ENCODE peak calls at places on chromosome 3, in eight cellular contexts. U is suprapubic skin, K is transverse colon, Y is HL-60, Z is endothelial cell of umbilical vein, T is esophagus muscularis mucosa, R is SK-N-SH, E is GM23338. I is an unnamed sample.

GRCh38 chr3:65819896-65820295 is 218.8 kb downstream of the MAGI1 start:
- DNase-seq in U (no peak), K (no peak), Y (no peak), Z (no peak), T (no peak), R (no peak), E (no peak), I (no peak)

GRCh38 chr3:48215466-48215865 is 7.8 kb upstream of the CAMP start:
- DNase-seq in U (no peak), K (peak), Y (no peak), Z (no peak), T (no peak), R (no peak), E (no peak), I (no peak)

GRCh38 chr3:57646723-57647122 is 46.2 kb downstream of the DENND6A start:
- DNase-seq in U (no peak), K (no peak), Y (no peak), Z (peak), T (no peak), R (peak), E (no peak), I (no peak)

GRCh38 chr3:128416578-128417150 is 50.0 kb downstream of the DNAJB8 start:
- DNase-seq in U (no peak), K (no peak), Y (peak), Z (no peak), T (no peak), R (peak), E (no peak), I (no peak)

GRCh38 chr3:42057561-42058211 is 33.5 kb upstream of the TRAK1 start:
- DNase-seq in U (peak), K (peak), Y (no peak), Z (no peak), T (no peak), R (no peak), E (no peak), I (no peak)

GRCh38 chr3:12308517-12308916 is 19.6 kb downstream of the PPARG start:
- DNase-seq in U (no peak), K (no peak), Y (peak), Z (peak), T (no peak), R (no peak), E (no peak), I (no peak)

GRCh38 chr3:14153663-14154062 is 24.7 kb downstream of the XPC start:
- DNase-seq in U (peak), K (no peak), Y (no peak), Z (no peak), T (peak), R (no peak), E (no peak), I (no peak)

GRCh38 chr3:195612075-195612800 is 28.5 kb upstream of the APOD start:
- DNase-seq in U (no peak), K (peak), Y (no peak), Z (no peak), T (no peak), R (no peak), E (peak), I (peak)

GRCh38 chr3:158920375-158920774 is 118.5 kb downstream of the MFSD1 start:
- DNase-seq in U (no peak), K (no peak), Y (no peak), Z (no peak), T (no peak), R (no peak), E (no peak), I (no peak)

GRCh38 chr3:127170794-127171193 is 22.1 kb upstream of the PRR23E start:
- DNase-seq in U (no peak), K (no peak), Y (no peak), Z (no peak), T (no peak), R (peak), E (no peak), I (no peak)

GRCh38 chr3:4627651-4628375 is 134.7 kb downstream of the ITPR1 start:
- DNase-seq in U (no peak), K (no peak), Y (no peak), Z (no peak), T (no peak), R (no peak), E (no peak), I (no peak)

GRCh38 chr3:10756546-10756945 is 59.5 kb upstream of the SLC6A11 start:
- DNase-seq in U (peak), K (no peak), Y (no peak), Z (no peak), T (no peak), R (no peak), E (no peak), I (no peak)
- TF ChIP-seq POLR2AphosphoS5 in U (no peak), K (no peak), Y (no peak), Z (no peak), T (no peak), R (no peak), E (no peak), I (no peak)

GRCh38 chr3:184335661-184336483 is 1.5 kb upstream of the FAM131A start:
- DNase-seq in U (peak), K (peak), Y (no peak), Z (peak), T (peak), R (peak), E (peak), I (peak)
- TF ChIP-seq POLR2AphosphoS5 in U (no peak), K (peak), Y (no peak), Z (peak), T (peak), R (peak), E (peak), I (peak)

GRCh38 chr3:171880471-171880870 is 37.3 kb downstream of the TMEM212 start:
- DNase-seq in U (no peak), K (no peak), Y (no peak), Z (no peak), T (no peak), R (no peak), E (no peak), I (no peak)

GRCh38 chr3:171878441-171879225 is 35.5 kb downstream of the TMEM212 start:
- DNase-seq in U (no peak), K (no peak), Y (no peak), Z (peak), T (no peak), R (no peak), E (peak), I (no peak)

GRCh38 chr3:171883893-171884279 is 40.7 kb downstream of the TMEM212 start:
- DNase-seq in U (no peak), K (no peak), Y (no peak), Z (no peak), T (no peak), R (no peak), E (peak), I (no peak)

GRCh38 chr3:171879472-171879871 is 36.3 kb downstream of the TMEM212 start:
- DNase-seq in U (no peak), K (no peak), Y (no peak), Z (no peak), T (no peak), R (no peak), E (no peak), I (no peak)

DNA sequence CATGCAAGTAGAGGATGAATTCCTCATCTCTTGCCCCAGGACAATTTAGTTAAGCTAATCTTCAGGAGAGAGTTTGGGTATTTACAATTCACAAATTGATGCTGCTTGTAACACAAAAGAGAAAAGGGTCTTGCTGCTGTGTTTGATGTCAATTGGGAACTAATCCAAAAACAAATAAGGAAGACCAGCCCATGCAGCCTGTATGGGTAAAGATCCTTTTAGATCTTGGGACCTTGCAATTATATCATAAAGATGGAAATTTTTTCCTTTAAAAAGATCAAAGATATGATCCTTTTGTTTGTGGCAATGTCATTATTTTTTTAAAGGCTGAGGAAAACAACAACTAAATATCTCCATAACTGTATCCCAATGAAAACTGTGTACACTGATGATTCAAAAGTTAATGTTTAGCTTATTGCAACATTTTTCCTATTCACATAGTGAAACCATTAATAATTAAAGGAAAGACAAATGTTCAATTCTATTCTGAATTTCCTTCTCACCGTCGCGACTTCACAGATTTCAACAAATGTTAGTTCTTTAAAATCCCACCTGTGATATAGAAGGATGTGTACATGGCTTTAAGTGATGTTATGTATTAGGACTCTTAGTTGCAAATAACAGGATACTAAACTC is 40.2 kb downstream of the TMEM212 start:
- DNase-seq in U (no peak), K (no peak), Y (no peak), Z (peak), T (no peak), R (no peak), E (no peak), I (no peak)
- TF ChIP-seq POLR2AphosphoS5 in U (no peak), K (no peak), Y (no peak), Z (no peak), T (no peak), R (no peak), E (no peak), I (no peak)

GRCh38 chr3:190321789-190322603 is at the start of gene CLDN1:
- DNase-seq in U (peak), K (peak), Y (peak), Z (peak), T (no peak), R (peak), E (peak), I (peak)
- TF ChIP-seq POLR2AphosphoS5 in U (no peak), K (peak), Y (no peak), Z (peak), T (peak), R (no peak), E (peak), I (no peak)

GRCh38 chr3:10437995-10438901 is 67.1 kb downstream of the ATP2B2 start:
- DNase-seq in U (no peak), K (no peak), Y (no peak), Z (no peak), T (no peak), R (no peak), E (no peak), I (no peak)
- TF ChIP-seq POLR2AphosphoS5 in U (no peak), K (no peak), Y (no peak), Z (no peak), T (no peak), R (no peak), E (no peak), I (no peak)

I was measured in breast epithelium.